ENCODE peak calls at places on chromosome 3, in seven cellular contexts. One of them, this sample, is unnamed.

GRCh38 chr3:38454884-38455638 is 1.4 kb downstream of the ACVR2B start:
- DNase-seq in T47D: peak; percentile 93
- DNase-seq in HCT116: no peak
- DNase-seq in K562: peak; percentile 87
- DNase-seq in SK-N-SH: peak; percentile 96
- DNase-seq in GM12878: no peak
- DNase-seq in H1: peak; percentile 53
- DNase-seq in this sample: peak; percentile 81

GRCh38 chr3:126005951-126006350 is 37.0 kb downstream of the ROPN1B start:
- DNase-seq in T47D: no peak
- DNase-seq in HCT116: no peak
- DNase-seq in K562: no peak
- DNase-seq in SK-N-SH: no peak
- DNase-seq in GM12878: no peak
- DNase-seq in H1: no peak
- DNase-seq in this sample: no peak

GRCh38 chr3:161035711-161036110 is 69.4 kb downstream of the B3GALNT1 start:
- DNase-seq in T47D: no peak
- DNase-seq in HCT116: no peak
- DNase-seq in K562: no peak
- DNase-seq in SK-N-SH: no peak
- DNase-seq in GM12878: no peak
- DNase-seq in H1: no peak
- DNase-seq in this sample: no peak

GRCh38 chr3:22361465-22361864 is 610.5 kb upstream of the ZNF385D start:
- DNase-seq in T47D: no peak
- DNase-seq in HCT116: no peak
- DNase-seq in K562: no peak
- DNase-seq in SK-N-SH: no peak
- DNase-seq in GM12878: no peak
- DNase-seq in H1: no peak
- DNase-seq in this sample: no peak

GRCh38 chr3:63462732-63463131 is 184.6 kb downstream of the SYNPR start:
- DNase-seq in T47D: no peak
- DNase-seq in HCT116: no peak
- DNase-seq in K562: no peak
- DNase-seq in SK-N-SH: no peak
- DNase-seq in GM12878: no peak
- DNase-seq in H1: no peak
- DNase-seq in this sample: no peak

GRCh38 chr3:14841836-14842235 is 23.1 kb downstream of the FGD5 start:
- DNase-seq in T47D: no peak
- DNase-seq in HCT116: no peak
- DNase-seq in K562: no peak
- DNase-seq in SK-N-SH: no peak
- DNase-seq in GM12878: no peak
- DNase-seq in H1: no peak
- DNase-seq in this sample: no peak

GRCh38 chr3:12194669-12195161 is 36.0 kb upstream of the TIMP4 start:
- DNase-seq in T47D: peak; percentile 67
- DNase-seq in HCT116: peak; percentile 86
- DNase-seq in K562: peak; percentile 45
- DNase-seq in SK-N-SH: no peak
- DNase-seq in GM12878: no peak
- DNase-seq in H1: no peak
- DNase-seq in this sample: peak; percentile 45

GRCh38 chr3:58041826-58042324 is 33.7 kb downstream of the FLNB start:
- DNase-seq in T47D: no peak
- DNase-seq in HCT116: no peak
- DNase-seq in K562: no peak
- DNase-seq in SK-N-SH: no peak
- DNase-seq in GM12878: peak; percentile 88
- DNase-seq in H1: no peak
- DNase-seq in this sample: peak; percentile 85

GRCh38 chr3:173733029-173733652 is 335.6 kb downstream of the NLGN1 start:
- DNase-seq in T47D: peak; percentile 68
- DNase-seq in HCT116: peak; percentile 19
- DNase-seq in K562: no peak
- DNase-seq in SK-N-SH: peak; percentile 4
- DNase-seq in GM12878: no peak
- DNase-seq in H1: no peak
- DNase-seq in this sample: peak; percentile 12

GRCh38 chr3:61564405-61565059 is 3.2 kb downstream of the PTPRG start:
- DNase-seq in T47D: no peak
- DNase-seq in HCT116: no peak
- DNase-seq in K562: peak; percentile 7
- DNase-seq in SK-N-SH: peak; percentile 79
- DNase-seq in GM12878: no peak
- DNase-seq in H1: no peak
- DNase-seq in this sample: no peak

GRCh38 chr3:30693470-30694120 is 87.2 kb downstream of the TGFBR2 start:
- DNase-seq in T47D: peak; percentile 67
- DNase-seq in HCT116: peak; percentile 40
- DNase-seq in K562: peak; percentile 18
- DNase-seq in SK-N-SH: peak; percentile 55
- DNase-seq in GM12878: peak; percentile 16
- DNase-seq in H1: no peak
- DNase-seq in this sample: peak; percentile 62

GRCh38 chr3:39463269-39463668 is 4.2 kb upstream of the MOBP start:
- DNase-seq in T47D: no peak
- DNase-seq in HCT116: no peak
- DNase-seq in K562: no peak
- DNase-seq in SK-N-SH: no peak
- DNase-seq in GM12878: no peak
- DNase-seq in H1: no peak
- DNase-seq in this sample: no peak

GRCh38 chr3:74271541-74271940 is 342.9 kb downstream of the CNTN3 start:
- DNase-seq in T47D: no peak
- DNase-seq in HCT116: no peak
- DNase-seq in K562: no peak
- DNase-seq in SK-N-SH: no peak
- DNase-seq in GM12878: no peak
- DNase-seq in H1: no peak
- DNase-seq in this sample: no peak

GRCh38 chr3:48440590-48440958 is 517 bp downstream of the TMA7 start:
- DNase-seq in T47D: no peak
- DNase-seq in HCT116: no peak
- DNase-seq in K562: no peak
- DNase-seq in SK-N-SH: peak; percentile 35
- DNase-seq in GM12878: no peak
- DNase-seq in H1: no peak
- DNase-seq in this sample: no peak
- TF ChIP-seq JUND in T47D: no peak
- TF ChIP-seq JUND in HCT116: no peak
- TF ChIP-seq JUND in K562: no peak
- TF ChIP-seq JUND in SK-N-SH: no peak
- TF ChIP-seq JUND in GM12878: no peak
- TF ChIP-seq JUND in H1: no peak
- TF ChIP-seq JUND in this sample: no peak

GRCh38 chr3:45559560-45560118 is 34.9 kb upstream of the LIMD1 start:
- DNase-seq in T47D: no peak
- DNase-seq in HCT116: no peak
- DNase-seq in K562: no peak
- DNase-seq in SK-N-SH: no peak
- DNase-seq in GM12878: no peak
- DNase-seq in H1: no peak
- DNase-seq in this sample: no peak

GRCh38 chr3:45562027-45562426 is 32.5 kb upstream of the LIMD1 start:
- DNase-seq in T47D: no peak
- DNase-seq in HCT116: no peak
- DNase-seq in K562: no peak
- DNase-seq in SK-N-SH: no peak
- DNase-seq in GM12878: no peak
- DNase-seq in H1: no peak
- DNase-seq in this sample: no peak

GRCh38 chr3:45558431-45558830 is 36.1 kb upstream of the LIMD1 start:
- DNase-seq in T47D: no peak
- DNase-seq in HCT116: no peak
- DNase-seq in K562: no peak
- DNase-seq in SK-N-SH: no peak
- DNase-seq in GM12878: no peak
- DNase-seq in H1: no peak
- DNase-seq in this sample: no peak

GRCh38 chr3:45557886-45558285 is 36.7 kb upstream of the LIMD1 start:
- DNase-seq in T47D: no peak
- DNase-seq in HCT116: no peak
- DNase-seq in K562: no peak
- DNase-seq in SK-N-SH: no peak
- DNase-seq in GM12878: no peak
- DNase-seq in H1: no peak
- DNase-seq in this sample: no peak

DNA sequence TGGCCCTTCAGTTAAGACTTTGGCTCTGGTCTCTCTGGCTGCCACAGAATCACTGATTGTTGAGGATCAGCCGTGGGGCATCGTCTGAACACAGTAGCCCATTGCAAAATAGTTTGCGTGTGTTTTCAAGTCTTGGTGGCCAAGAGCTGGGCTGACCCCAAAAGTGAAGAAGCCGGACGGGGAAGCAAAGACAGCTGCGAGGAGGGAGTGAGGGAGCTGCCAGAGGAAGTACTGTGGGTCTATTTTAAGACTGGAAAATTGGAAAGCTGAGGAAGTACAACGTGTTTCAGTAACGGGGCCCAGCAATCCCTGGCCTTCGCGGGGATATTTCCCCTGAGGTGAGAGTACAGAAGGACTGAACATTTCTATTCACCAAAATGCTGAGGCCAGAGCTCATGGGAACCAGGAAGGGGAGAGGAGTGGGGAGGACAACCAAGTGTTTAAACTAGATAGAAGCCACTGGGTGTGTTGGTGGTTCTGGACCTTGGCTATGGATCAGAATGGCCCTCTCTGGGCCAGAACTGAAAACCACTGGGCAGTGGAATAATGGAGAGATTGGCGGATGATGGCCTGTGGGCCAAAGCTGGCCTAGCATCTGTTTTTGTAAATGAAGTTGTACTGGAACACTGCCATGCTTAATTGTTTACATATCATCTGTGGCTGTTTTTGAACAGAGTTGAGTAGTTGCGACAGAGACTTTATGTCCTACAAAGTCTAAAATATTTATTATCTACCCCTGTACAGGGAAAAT is 34.1 kb upstream of the LIMD1 start:
- DNase-seq in T47D: no peak
- DNase-seq in HCT116: no peak
- DNase-seq in K562: no peak
- DNase-seq in SK-N-SH: no peak
- DNase-seq in GM12878: no peak
- DNase-seq in H1: no peak
- DNase-seq in this sample: no peak
- TF ChIP-seq JUND in T47D: no peak
- TF ChIP-seq JUND in HCT116: no peak
- TF ChIP-seq JUND in K562: no peak
- TF ChIP-seq JUND in SK-N-SH: no peak
- TF ChIP-seq JUND in GM12878: no peak
- TF ChIP-seq JUND in H1: no peak
- TF ChIP-seq JUND in this sample: no peak

DNA sequence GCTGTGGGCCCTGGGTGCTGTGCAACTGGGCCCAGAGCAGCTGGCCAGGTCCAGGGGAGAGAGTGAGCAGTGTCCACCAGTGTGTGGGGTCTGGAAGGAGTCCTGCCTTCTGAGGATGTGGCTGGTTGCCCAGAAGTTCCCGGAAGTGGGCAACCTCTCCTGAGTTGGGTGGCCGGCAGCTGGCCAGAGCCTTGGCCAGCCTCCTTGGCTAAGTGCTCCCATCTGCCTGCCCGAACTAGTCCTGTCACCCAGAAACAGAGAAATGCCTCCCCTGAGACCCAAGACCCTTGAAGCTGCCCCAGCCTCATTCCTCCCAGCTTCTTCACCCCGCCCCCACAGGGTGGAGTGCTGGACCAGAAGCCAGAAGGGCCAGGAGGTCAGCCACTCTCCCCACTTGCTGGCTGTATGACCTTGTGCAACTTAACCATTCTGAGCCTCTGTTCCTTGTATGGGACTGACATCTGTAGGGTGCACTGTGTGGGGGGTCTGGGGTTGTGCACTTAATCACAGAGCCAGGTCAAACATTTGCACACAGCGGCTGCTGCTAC is 7.6 kb upstream of the ALAS1 start:
- DNase-seq in T47D: no peak
- DNase-seq in HCT116: no peak
- DNase-seq in K562: no peak
- DNase-seq in SK-N-SH: no peak
- DNase-seq in GM12878: no peak
- DNase-seq in H1: no peak
- DNase-seq in this sample: no peak
- TF ChIP-seq JUND in T47D: no peak
- TF ChIP-seq JUND in HCT116: no peak
- TF ChIP-seq JUND in K562: no peak
- TF ChIP-seq JUND in SK-N-SH: no peak
- TF ChIP-seq JUND in GM12878: no peak
- TF ChIP-seq JUND in H1: no peak
- TF ChIP-seq JUND in this sample: no peak

GRCh38 chr3:141421186-141421585 is 52.9 kb downstream of the ZBTB38 start:
- DNase-seq in T47D: no peak
- DNase-seq in HCT116: no peak
- DNase-seq in K562: no peak
- DNase-seq in SK-N-SH: no peak
- DNase-seq in GM12878: no peak
- DNase-seq in H1: no peak
- DNase-seq in this sample: no peak

GRCh38 chr3:141419946-141420345 is 51.6 kb downstream of the ZBTB38 start:
- DNase-seq in T47D: no peak
- DNase-seq in HCT116: no peak
- DNase-seq in K562: no peak
- DNase-seq in SK-N-SH: no peak
- DNase-seq in GM12878: no peak
- DNase-seq in H1: no peak
- DNase-seq in this sample: no peak

GRCh38 chr3:141421639-141422319 is 53.5 kb downstream of the ZBTB38 start:
- DNase-seq in T47D: no peak
- DNase-seq in HCT116: no peak
- DNase-seq in K562: no peak
- DNase-seq in SK-N-SH: no peak
- DNase-seq in GM12878: no peak
- DNase-seq in H1: no peak
- DNase-seq in this sample: no peak

GRCh38 chr3:141425523-141426233 is 57.4 kb downstream of the ZBTB38 start:
- DNase-seq in T47D: no peak
- DNase-seq in HCT116: no peak
- DNase-seq in K562: peak; percentile 26
- DNase-seq in SK-N-SH: no peak
- DNase-seq in GM12878: no peak
- DNase-seq in H1: no peak
- DNase-seq in this sample: peak; percentile 45

DNA sequence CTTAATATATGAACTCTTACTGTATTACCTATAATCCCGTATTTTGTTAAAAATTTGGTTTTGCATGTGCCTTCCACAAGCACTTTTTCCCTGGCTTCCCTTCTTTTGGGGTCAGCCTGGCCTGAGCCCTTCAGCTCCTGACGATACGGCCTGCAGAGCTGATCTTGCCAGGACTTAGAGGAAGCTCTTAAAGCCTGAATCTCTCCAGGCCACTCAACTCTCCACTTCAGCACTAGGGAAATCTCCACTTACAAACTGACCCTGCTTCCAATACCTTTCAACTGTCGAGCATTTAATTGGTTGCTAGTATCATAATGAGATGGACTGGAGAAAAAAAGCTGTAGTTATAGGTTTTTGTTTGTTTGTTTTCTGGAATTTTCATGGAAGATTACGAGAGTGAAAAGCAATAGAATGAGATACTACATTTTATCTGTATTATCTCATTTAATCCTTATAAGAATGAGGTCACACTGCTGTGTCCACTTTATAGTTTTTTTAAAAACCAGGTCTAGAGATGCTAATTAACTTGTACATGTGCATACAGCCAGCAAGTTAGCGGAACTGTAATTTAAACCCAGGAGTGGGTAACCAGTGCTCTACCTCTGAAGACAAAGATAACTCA is 54.8 kb downstream of the ZBTB38 start:
- DNase-seq in T47D: no peak
- DNase-seq in HCT116: no peak
- DNase-seq in K562: no peak
- DNase-seq in SK-N-SH: no peak
- DNase-seq in GM12878: no peak
- DNase-seq in H1: no peak
- DNase-seq in this sample: no peak
- TF ChIP-seq JUND in T47D: no peak
- TF ChIP-seq JUND in HCT116: no peak
- TF ChIP-seq JUND in K562: no peak
- TF ChIP-seq JUND in SK-N-SH: no peak
- TF ChIP-seq JUND in GM12878: no peak
- TF ChIP-seq JUND in H1: no peak
- TF ChIP-seq JUND in this sample: no peak